ENCODE peak calls at places on chromosomes 11 and 22, in five cellular contexts. A is endothelial cell of umbilical vein, M is H1, I is SK-N-SH, G is HCT116. W is an unnamed sample. For H3K9me3, the result is how much of the 10 kb centered on the place peaks cover.

GRCh38 chr11:5197538-5197937 is 2.9 kb downstream of the OR51V1 start:
- DNase-seq in A (peak), G (no peak), M (no peak), I (no peak), W (no peak)

GRCh38 chr11:111472228-111472627 is 40.0 kb downstream of the BTG4 start:
- DNase-seq in A (no peak), I (no peak), G (no peak), M (no peak), W (no peak)

GRCh38 chr22:21972293-21972779 is 10.3 kb downstream of the TOP3B start:
- DNase-seq in M (peak), G (no peak), A (peak), I (peak), W (no peak)

GRCh38 chr11:62264004-62264403 is 6.0 kb upstream of the SCGB2A2 start:
- DNase-seq in G (no peak), I (no peak), M (no peak), A (peak), W (no peak)

GRCh38 chr11:96234866-96235441 is 108.0 kb downstream of the MAML2 start:
- DNase-seq in G (no peak), M (no peak), A (no peak), I (no peak), W (no peak)

GRCh38 chr11:126426126-126426525 is 70.6 kb downstream of the ST3GAL4 start:
- DNase-seq in A (no peak), I (no peak), M (no peak), G (no peak), W (no peak)

GRCh38 chr11:68436985-68437926 is 23.3 kb upstream of the PPP6R3 start:
- DNase-seq in G (no peak), I (no peak), A (peak), M (no peak), W (no peak)

GRCh38 chr11:87455180-87455579 is 417.4 kb downstream of the TMEM135 start:
- DNase-seq in A (no peak), M (no peak), G (no peak), I (no peak), W (no peak)

GRCh38 chr22:23566716-23567475 is 13.2 kb downstream of the IGLL1 start:
- DNase-seq in I (no peak), A (no peak), G (no peak), M (no peak), W (no peak)

GRCh38 chr22:23579870-23580585 is at the start of gene IGLL1:
- DNase-seq in I (no peak), G (no peak), M (no peak), A (no peak), W (no peak)

GRCh38 chr11:119100246-119100959 is 1.2 kb downstream of the DPAGT1 start:
- DNase-seq in G (peak), M (no peak), I (peak), A (peak), W (no peak)
- TF ChIP-seq POLR2AphosphoS5 in G (no peak), M (no peak), I (no peak), A (no peak), W (no peak)

DNA sequence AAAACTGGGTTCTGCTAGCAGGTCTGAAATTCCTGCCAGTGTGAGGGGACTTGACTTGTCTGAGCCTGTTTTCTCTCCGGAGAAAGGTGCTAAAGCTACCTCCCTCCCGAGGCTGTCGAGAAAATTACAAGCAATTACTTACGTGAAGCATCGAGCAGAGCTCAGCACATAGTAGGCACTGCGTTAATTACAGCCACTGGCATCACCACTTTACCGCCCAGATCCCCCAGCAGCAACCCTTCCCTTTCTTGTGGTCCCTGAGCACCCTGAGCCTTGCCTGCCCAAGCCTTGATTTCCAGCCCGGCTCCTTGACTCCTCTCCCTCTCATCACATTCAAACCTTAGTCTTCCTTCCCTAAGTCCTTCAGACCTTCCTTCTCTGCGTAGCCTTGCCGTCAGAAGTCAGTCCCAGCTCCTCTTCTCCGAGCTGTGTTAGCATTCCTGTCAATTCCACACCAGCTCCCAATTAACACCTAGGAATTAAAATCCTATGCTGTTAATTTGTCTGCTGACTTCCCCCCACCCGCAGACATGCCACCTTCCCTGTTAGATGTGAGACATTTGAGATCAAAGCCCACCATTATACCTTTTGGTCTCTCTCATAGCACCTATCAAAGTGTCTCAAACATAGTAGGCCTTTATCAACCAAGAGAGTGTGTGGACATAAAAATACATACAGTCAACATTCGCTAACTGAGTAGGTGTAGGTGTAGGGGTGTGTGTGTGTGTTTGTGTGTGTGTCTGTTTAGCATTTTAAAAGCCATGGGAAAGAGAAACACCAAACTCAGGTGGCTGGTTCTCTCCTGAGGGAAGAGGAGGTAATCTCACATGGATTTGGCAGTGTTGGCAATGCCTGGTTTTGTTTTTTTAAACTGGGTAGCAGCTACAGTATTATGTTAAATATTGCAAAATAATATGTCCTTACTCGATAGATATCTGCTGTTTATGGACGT is 2.8 kb upstream of the KCNJ5 start:
- DNase-seq in G (no peak), M (peak), A (no peak), I (no peak), W (no peak)
- H3K9ac ChIP-seq in G (no peak), M (no peak), A (no peak), I (no peak), W (no peak)

GRCh38 chr11:120499859-120500258 is 11.7 kb upstream of the GRIK4 start:
- DNase-seq in M (no peak), A (no peak), I (no peak), G (no peak), W (no peak)

GRCh38 chr11:120501976-120502755 is 9.4 kb upstream of the GRIK4 start:
- DNase-seq in I (no peak), G (no peak), A (no peak), M (no peak), W (no peak)

GRCh38 chr11:120500414-120500936 is 11.1 kb upstream of the GRIK4 start:
- DNase-seq in A (peak), G (no peak), M (peak), I (no peak), W (no peak)

GRCh38 chr11:120501440-120501839 is 10.1 kb upstream of the GRIK4 start:
- DNase-seq in G (no peak), A (no peak), I (no peak), M (no peak), W (no peak)

DNA sequence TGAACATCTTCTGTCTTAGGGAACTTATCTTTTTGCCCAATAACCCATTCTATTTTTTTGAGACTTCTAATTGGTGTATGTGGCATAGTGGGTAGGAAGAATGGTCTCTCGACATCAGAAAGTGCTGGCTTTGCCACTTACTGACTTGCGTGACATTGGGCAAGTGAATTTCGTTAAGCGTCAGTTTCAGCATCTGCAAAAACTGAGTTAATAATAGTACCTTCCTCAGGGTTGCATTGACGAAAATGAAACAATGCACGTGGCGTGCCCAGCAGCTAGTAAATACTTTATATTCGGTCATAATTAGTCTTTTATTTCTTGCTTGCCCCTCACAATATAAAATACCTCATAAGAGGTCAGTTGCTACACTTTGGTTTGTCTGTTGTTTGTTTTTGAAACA is 12.5 kb upstream of the GRIK4 start:
- DNase-seq in M (no peak), G (no peak), A (no peak), I (no peak), W (no peak)
- H3K9me3 ChIP-seq in M (under half), G (under half), A (under half), I (under half), W (under half)

GRCh38 chr22:46531776-46532175 is 5.6 kb downstream of the CELSR1 start:
- DNase-seq in A (no peak), G (no peak), M (no peak), I (no peak), W (no peak)
- TF ChIP-seq POLR2AphosphoS5 in A (no peak), G (no peak), M (no peak), I (no peak), W (no peak)

W was measured in SK-N-MC.